ENCODE peak calls at places on chromosome 2, in ten cellular contexts. U is heart left ventricle, Z is fibroblast of lung, G is RWPE2, S is cardiac muscle cell, M is dorsolateral prefrontal cortex, K is spleen, J is tibial artery, C is RWPE1, W is psoas muscle. T is an unnamed sample.
A peak's percentile ranks its signal among the peaks of the same experiment; 100 is the strongest.

GRCh38 chr2:209525336-209525735 is 101.5 kb downstream of the MAP2 start:
- DNase-seq in U (no peak), Z (no peak), G (no peak), S (no peak), M (no peak), K (no peak), J (no peak), C (no peak), W (no peak), T (no peak)

GRCh38 chr2:55887906-55888625 is 35.5 kb downstream of the EFEMP1 start:
- DNase-seq in U (no peak), Z (peak; percentile 96), G (no peak), S (no peak), M (no peak), K (no peak), J (no peak), C (peak; percentile 59), W (no peak), T (peak; percentile 65)

GRCh38 chr2:40227200-40227599 is 224.7 kb downstream of the SLC8A1 start:
- DNase-seq in U (no peak), Z (no peak), G (no peak), S (no peak), M (no peak), K (no peak), J (no peak), C (no peak), W (no peak), T (no peak)

GRCh38 chr2:111653103-111653624 is 230.8 kb downstream of the ANAPC1 start:
- DNase-seq in U (no peak), Z (no peak), G (no peak), S (no peak), M (no peak), K (no peak), J (no peak), C (no peak), W (no peak), T (no peak)

GRCh38 chr2:88967844-88968243 is 276.4 kb downstream of the RPIA start:
- DNase-seq in U (no peak), Z (no peak), G (no peak), S (peak; percentile 21), M (no peak), K (no peak), J (no peak), C (peak; percentile 58), W (no peak), T (no peak)

GRCh38 chr2:223054193-223054781 is 2.3 kb downstream of the KCNE4 start:
- DNase-seq in U (peak; percentile 75), Z (peak; percentile 83), G (no peak), S (no peak), M (no peak), K (no peak), J (peak; percentile 92), C (no peak), W (peak; percentile 86), T (peak; percentile 69)

GRCh38 chr2:69437751-69438154 is 518 bp upstream of the NFU1 start:
- DNase-seq in U (no peak), Z (no peak), G (no peak), S (no peak), M (peak; percentile 45), K (no peak), J (peak; percentile 85), C (peak; percentile 20), W (no peak), T (peak; percentile 82)

GRCh38 chr2:176557821-176558220 is 288.6 kb downstream of the MTX2 start:
- DNase-seq in U (no peak), Z (no peak), G (no peak), S (no peak), M (no peak), K (no peak), J (no peak), C (no peak), W (no peak), T (no peak)

GRCh38 chr2:30763151-30763660 is 44.0 kb downstream of the CAPN13 start:
- DNase-seq in U (no peak), Z (no peak), G (no peak), S (no peak), M (no peak), K (no peak), J (no peak), C (no peak), W (no peak), T (peak; percentile 22)

GRCh38 chr2:174776223-174776622 is 12.0 kb upstream of the CHRNA1 start:
- DNase-seq in U (no peak), Z (no peak), G (no peak), S (no peak), M (no peak), K (no peak), J (no peak), C (no peak), W (no peak), T (no peak)

GRCh38 chr2:174775586-174775985 is 11.3 kb upstream of the CHRNA1 start:
- DNase-seq in U (no peak), Z (no peak), G (no peak), S (no peak), M (no peak), K (no peak), J (no peak), C (no peak), W (no peak), T (peak; percentile 78)

GRCh38 chr2:174777334-174777733 is 13.1 kb upstream of the CHRNA1 start:
- DNase-seq in U (no peak), Z (no peak), G (no peak), S (no peak), M (no peak), K (no peak), J (no peak), C (no peak), W (no peak), T (no peak)

GRCh38 chr2:174778479-174778962 is 14.2 kb upstream of the CHRNA1 start:
- DNase-seq in U (peak; percentile 70), Z (peak; percentile 100), G (no peak), S (no peak), M (no peak), K (peak; percentile 81), J (no peak), C (no peak), W (no peak), T (peak; percentile 96)

DNA sequence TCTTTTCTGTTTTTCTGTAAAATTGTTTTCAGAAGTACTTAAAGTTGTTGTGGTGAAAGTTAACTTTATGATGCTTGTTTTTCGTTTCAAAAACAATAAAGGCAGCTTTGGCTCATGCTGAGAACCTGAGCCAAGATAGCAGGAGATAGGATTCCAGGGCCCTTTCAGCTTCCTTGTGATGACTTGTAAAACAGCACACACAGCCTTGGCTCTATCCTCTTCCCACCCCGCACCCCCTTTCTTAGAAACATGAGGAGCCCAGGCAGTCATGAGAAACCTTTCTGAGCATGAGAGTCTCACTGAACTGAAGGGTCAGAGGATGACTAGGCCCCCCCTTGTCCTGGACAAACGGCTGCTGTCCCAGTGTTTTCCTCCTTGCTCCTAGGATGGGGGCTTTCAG is 12.4 kb upstream of the CHRNA1 start:
- DNase-seq in U (no peak), Z (no peak), G (no peak), S (no peak), M (no peak), K (no peak), J (no peak), C (no peak), W (no peak), T (no peak)
- H3K27ac ChIP-seq in U (no peak overlapping the region), Z (peak overlapping the region; percentile 98), G (no peak overlapping the region), S (no peak overlapping the region), M (peak overlapping the region; percentile 82), K (no peak overlapping the region), J (no peak overlapping the region), C (no peak overlapping the region), W (no peak overlapping the region), T (peak overlapping the region; percentile 95)

DNA sequence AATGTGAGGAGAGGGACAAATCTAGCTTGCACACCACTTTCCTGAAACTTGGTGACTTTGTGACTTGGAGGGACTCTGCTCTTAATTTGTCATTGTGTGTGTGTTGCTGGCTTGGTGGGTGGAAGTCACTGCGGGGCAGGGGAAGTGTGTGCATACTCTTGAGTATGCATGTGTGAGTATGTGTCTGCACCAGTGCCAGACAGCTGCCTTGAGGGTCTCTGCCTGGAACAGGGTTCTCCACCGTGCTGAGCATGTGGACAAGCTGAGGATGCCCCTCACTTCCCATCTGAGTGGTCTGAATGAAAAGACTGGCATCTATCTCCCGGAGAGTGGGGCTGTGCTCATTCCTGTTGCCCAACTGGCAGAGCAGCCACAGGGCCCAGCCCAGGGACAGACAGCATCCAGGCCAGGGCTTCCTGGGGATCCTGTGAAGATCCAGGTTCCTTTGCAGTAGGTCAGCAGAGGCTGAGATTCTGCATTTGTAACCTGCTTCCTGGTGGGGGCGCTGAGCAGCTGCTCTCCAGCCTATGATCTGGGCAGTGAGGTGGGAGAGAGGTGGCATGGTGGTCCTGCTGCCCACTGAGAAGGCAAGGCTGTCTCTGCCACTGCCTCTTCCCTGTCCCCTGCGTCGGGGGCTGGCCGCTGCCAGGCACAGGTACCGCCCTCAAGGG is 138.9 kb upstream of the HAAO start:
- DNase-seq in U (peak; percentile 55), Z (no peak), G (no peak), S (peak; percentile 32), M (no peak), K (no peak), J (no peak), C (no peak), W (no peak), T (no peak)
- TF ChIP-seq CTCF in U (peak; percentile 36), Z (peak; percentile 25), G (no peak), S (peak; percentile 35), M (no peak), K (no peak), J (no peak), C (no peak), W (no peak), T (peak; percentile 33)

GRCh38 chr2:73911548-73912208 is 15.0 kb upstream of the DGUOK start:
- DNase-seq in U (no peak), Z (no peak), G (no peak), S (no peak), M (no peak), K (no peak), J (no peak), C (no peak), W (no peak), T (no peak)
- H3K27ac ChIP-seq in U (no peak overlapping the region), Z (no peak overlapping the region), G (no peak overlapping the region), S (no peak overlapping the region), M (no peak overlapping the region), K (no peak overlapping the region), J (peak overlapping the region; percentile 27), C (no peak overlapping the region), W (no peak overlapping the region), T (no peak overlapping the region)

GRCh38 chr2:241235396-241235795 is 46.9 kb downstream of the ANO7 start:
- DNase-seq in U (no peak), Z (no peak), G (no peak), S (no peak), M (no peak), K (no peak), J (no peak), C (no peak), W (no peak), T (peak; percentile 19)

GRCh38 chr2:241234962-241235361 is 46.5 kb downstream of the ANO7 start:
- DNase-seq in U (peak; percentile 59), Z (no peak), G (no peak), S (no peak), M (no peak), K (peak; percentile 64), J (no peak), C (no peak), W (peak; percentile 42), T (no peak)

GRCh38 chr2:241234066-241234790 is 45.8 kb downstream of the ANO7 start:
- DNase-seq in U (peak; percentile 27), Z (no peak), G (no peak), S (no peak), M (no peak), K (peak; percentile 61), J (no peak), C (no peak), W (peak; percentile 28), T (peak; percentile 82)

GRCh38 chr2:241237047-241237446 is 48.6 kb downstream of the ANO7 start:
- DNase-seq in U (no peak), Z (no peak), G (no peak), S (no peak), M (no peak), K (no peak), J (no peak), C (no peak), W (peak; percentile 43), T (peak; percentile 57)

GRCh38 chr2:241235859-241236593 is 47.5 kb downstream of the ANO7 start:
- DNase-seq in U (peak; percentile 40), Z (no peak), G (no peak), S (no peak), M (no peak), K (no peak), J (no peak), C (no peak), W (peak; percentile 38), T (peak; percentile 44)
- TF ChIP-seq CTCF in U (no peak), Z (no peak), G (no peak), S (no peak), M (no peak), K (no peak), J (no peak), C (no peak), W (no peak), T (no peak)

T was measured in osteoblast.